ENCODE peak calls at places on chromosomes 13 and 19, in nine cellular contexts. T, R, W, O, Z, L, B, X and U are unnamed samples.

GRCh38 chr13:63690672-63691071 is 2275.0 kb upstream of the PCDH20 start:
- DNase-seq in T (peak; percentile 15), R (no peak), W (no peak), O (no peak), Z (no peak), L (no peak), B (no peak), X (no peak), U (no peak)

GRCh38 chr13:104962411-104962810 is 1573.1 kb downstream of the EFNB2 start:
- DNase-seq in T (no peak), R (no peak), W (no peak), O (no peak), Z (no peak), L (no peak), B (no peak), X (no peak), U (no peak)

GRCh38 chr13:36814465-36814864 is 4.6 kb upstream of the RFXAP start:
- DNase-seq in T (no peak), R (no peak), W (no peak), O (no peak), Z (no peak), L (no peak), B (no peak), X (no peak), U (no peak)

GRCh38 chr13:113146750-113147149 is 11.7 kb upstream of the PROZ start:
- DNase-seq in T (no peak), R (no peak), W (no peak), O (no peak), Z (no peak), L (no peak), B (no peak), X (no peak), U (peak; percentile 2)

GRCh38 chr19:45056831-45057230 is 18.0 kb downstream of the CLASRP start:
- DNase-seq in T (no peak), R (no peak), W (no peak), O (no peak), Z (no peak), L (no peak), B (no peak), X (no peak), U (no peak)

GRCh38 chr13:111431241-111431640 is 110.8 kb downstream of the TEX29 start:
- DNase-seq in T (no peak), R (no peak), W (no peak), O (no peak), Z (no peak), L (no peak), B (no peak), X (no peak), U (no peak)

GRCh38 chr19:52048604-52049493 is at the start of gene ZNF432:
- DNase-seq in T (peak; percentile 90), R (peak; percentile 59), W (peak; percentile 90), O (peak; percentile 75), Z (peak; percentile 98), L (peak; percentile 100), B (peak; percentile 92), X (peak; percentile 91), U (peak; percentile 80)

GRCh38 chr19:3203754-3204645 is 18.3 kb downstream of the NCLN start:
- DNase-seq in T (no peak), R (no peak), W (no peak), O (no peak), Z (no peak), L (no peak), B (no peak), X (no peak), U (no peak)

GRCh38 chr13:35471466-35472307 is 4.8 kb downstream of the MAB21L1 start:
- DNase-seq in T (peak; percentile 52), R (no peak), W (peak; percentile 75), O (no peak), Z (no peak), L (peak; percentile 33), B (peak; percentile 48), X (no peak), U (no peak)

GRCh38 chr19:29671393-29672076 is 6.3 kb downstream of the PLEKHF1 start:
- DNase-seq in T (no peak), R (peak; percentile 30), W (peak; percentile 66), O (no peak), Z (peak; percentile 67), L (peak; percentile 41), B (no peak), X (peak; percentile 24), U (no peak)

GRCh38 chr13:33483471-33483870 is 197.9 kb upstream of the STARD13 start:
- DNase-seq in T (no peak), R (no peak), W (peak; percentile 15), O (no peak), Z (no peak), L (no peak), B (no peak), X (no peak), U (no peak)

GRCh38 chr13:84263354-84264069 is 381.2 kb upstream of the SLITRK1 start:
- DNase-seq in T (no peak), R (no peak), W (no peak), O (no peak), Z (no peak), L (no peak), B (no peak), X (no peak), U (no peak)

GRCh38 chr13:110916671-110917142 is 1.8 kb upstream of the ANKRD10 start:
- DNase-seq in T (peak; percentile 36), R (no peak), W (peak; percentile 25), O (no peak), Z (no peak), L (no peak), B (no peak), X (peak; percentile 79), U (no peak)

GRCh38 chr13:101757446-101758039 is 305.1 kb downstream of the ITGBL1 start:
- DNase-seq in T (peak; percentile 18), R (no peak), W (peak; percentile 63), O (no peak), Z (no peak), L (peak; percentile 55), B (no peak), X (no peak), U (no peak)

GRCh38 chr13:31236211-31236786 is 36.5 kb downstream of the B3GLCT start:
- DNase-seq in T (peak; percentile 38), R (peak; percentile 12), W (peak; percentile 65), O (peak; percentile 15), Z (no peak), L (peak; percentile 74), B (peak; percentile 12), X (peak; percentile 42), U (no peak)

GRCh38 chr13:95155093-95155492 is 146.2 kb downstream of the ABCC4 start:
- DNase-seq in T (peak; percentile 2), R (no peak), W (peak; percentile 25), O (no peak), Z (no peak), L (no peak), B (no peak), X (no peak), U (no peak)

GRCh38 chr13:95155504-95155903 is 145.7 kb downstream of the ABCC4 start:
- DNase-seq in T (no peak), R (no peak), W (no peak), O (no peak), Z (no peak), L (no peak), B (no peak), X (no peak), U (no peak)

GRCh38 chr13:95153647-95154405 is 147.4 kb downstream of the ABCC4 start:
- DNase-seq in T (peak; percentile 16), R (no peak), W (peak; percentile 31), O (no peak), Z (no peak), L (peak; percentile 41), B (no peak), X (no peak), U (no peak)

GRCh38 chr13:95156208-95156607 is 145.0 kb downstream of the ABCC4 start:
- DNase-seq in T (peak; percentile 9), R (no peak), W (peak; percentile 46), O (no peak), Z (no peak), L (no peak), B (no peak), X (peak; percentile 36), U (no peak)

DNA sequence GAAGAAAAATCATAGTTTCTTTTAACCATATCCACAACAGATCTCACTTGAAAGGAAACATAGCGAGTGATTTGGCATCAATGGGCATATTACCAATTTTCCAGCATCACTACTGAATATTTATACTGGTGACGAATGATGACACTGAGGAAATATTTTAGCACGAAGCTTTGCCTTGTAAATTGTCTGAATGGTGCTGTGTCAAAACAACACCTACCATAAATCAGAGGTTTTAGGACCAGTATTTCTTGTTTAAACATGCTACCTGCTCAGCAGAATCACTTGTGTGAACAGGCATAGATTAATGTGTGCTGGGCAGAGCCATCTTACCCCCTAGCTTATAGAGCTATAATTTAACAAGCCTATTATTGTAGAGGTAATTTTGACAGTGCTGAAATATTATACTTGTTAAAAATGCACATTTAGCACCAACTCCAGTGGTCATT is 146.8 kb downstream of the ABCC4 start:
- DNase-seq in T (peak; percentile 20), R (no peak), W (peak; percentile 17), O (no peak), Z (no peak), L (no peak), B (no peak), X (peak; percentile 2), U (no peak)
- H3K4me3 ChIP-seq in T (no peak overlapping the region), R (no peak overlapping the region), W (no peak overlapping the region), O (no peak overlapping the region), Z (no peak overlapping the region), L (peak overlapping the region; percentile 2), B (no peak overlapping the region), X (no peak overlapping the region), U (no peak overlapping the region)

DNA sequence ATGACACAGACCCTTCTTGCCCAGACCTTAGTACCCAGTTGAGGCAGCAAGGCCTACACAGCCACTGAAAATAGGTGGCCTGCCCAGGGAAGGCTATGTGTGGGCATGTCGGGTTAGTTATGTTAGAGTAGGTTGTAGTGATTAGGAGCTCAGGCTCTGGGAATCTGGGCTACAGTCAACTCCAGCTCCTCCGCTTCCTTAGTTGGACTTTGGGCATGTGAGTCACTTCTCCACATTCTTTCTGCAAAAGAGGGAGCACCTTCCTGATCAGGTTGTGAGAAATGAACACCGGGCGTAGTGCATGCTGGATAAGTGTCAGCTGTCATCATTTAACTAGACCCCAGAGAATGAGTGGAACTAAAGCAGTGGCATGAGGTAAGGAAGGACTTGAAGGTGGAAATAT is 64.8 kb downstream of the ARHGAP35 start:
- DNase-seq in T (no peak), R (no peak), W (no peak), O (no peak), Z (no peak), L (no peak), B (no peak), X (no peak), U (no peak)
- H3K4me3 ChIP-seq in T (no peak overlapping the region), R (no peak overlapping the region), W (no peak overlapping the region), O (no peak overlapping the region), Z (no peak overlapping the region), L (no peak overlapping the region), B (no peak overlapping the region), X (no peak overlapping the region), U (peak overlapping the region; percentile 46)

DNA sequence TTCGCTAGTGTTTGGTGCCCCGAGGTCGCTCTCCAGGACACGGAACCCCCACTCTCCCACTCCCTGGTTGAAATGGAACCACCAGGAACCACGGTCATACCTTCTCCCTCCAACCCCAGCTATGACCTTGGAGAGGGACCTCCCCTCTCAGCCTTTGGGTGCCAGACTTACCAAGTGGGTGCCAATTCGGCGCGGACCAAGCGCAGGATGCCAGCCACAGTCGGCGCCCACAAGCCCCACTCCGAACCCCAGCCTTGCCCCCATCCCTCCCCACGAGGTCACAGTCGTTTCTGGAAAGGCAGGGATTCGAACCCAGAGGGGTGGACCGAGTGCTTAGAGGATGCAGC is 910 bp downstream of the PDE4C start:
- DNase-seq in T (no peak), R (no peak), W (no peak), O (no peak), Z (peak; percentile 43), L (no peak), B (no peak), X (no peak), U (no peak)
- H3K4me3 ChIP-seq in T (no peak overlapping the region), R (no peak overlapping the region), W (no peak overlapping the region), O (no peak overlapping the region), Z (peak overlapping the region; percentile 5), L (peak overlapping the region; percentile 61), B (no peak overlapping the region), X (no peak overlapping the region), U (peak overlapping the region; percentile 62)

GRCh38 chr13:80040977-80041310 is 300.0 kb downstream of the SPRY2 start:
- DNase-seq in T (no peak), R (no peak), W (no peak), O (no peak), Z (no peak), L (no peak), B (no peak), X (no peak), U (no peak)
- H3K4me3 ChIP-seq in T (no peak overlapping the region), R (no peak overlapping the region), W (no peak overlapping the region), O (no peak overlapping the region), Z (no peak overlapping the region), L (no peak overlapping the region), B (no peak overlapping the region), X (no peak overlapping the region), U (no peak overlapping the region)